ENCODE peak calls at places on chromosomes 4 and X, in seven cellular contexts. One of them, this sample, is unnamed.

GRCh38 chrX:110965409-110965808 is 130.6 kb upstream of the PAK3 start:
- DNase-seq in transverse colon: no peak
- DNase-seq in breast epithelium: no peak
- DNase-seq in HCT116: no peak
- DNase-seq in spleen: no peak
- DNase-seq in HepG2: no peak
- DNase-seq in endothelial cell of umbilical vein: no peak
- DNase-seq in this sample: no peak

GRCh38 chr4:113637363-113637762 is 124.2 kb downstream of the CAMK2D start:
- DNase-seq in transverse colon: no peak
- DNase-seq in breast epithelium: no peak
- DNase-seq in HCT116: no peak
- DNase-seq in spleen: no peak
- DNase-seq in HepG2: no peak
- DNase-seq in endothelial cell of umbilical vein: no peak
- DNase-seq in this sample: no peak

GRCh38 chr4:85780664-85781063 is 305.7 kb downstream of the ARHGAP24 start:
- DNase-seq in transverse colon: no peak
- DNase-seq in breast epithelium: no peak
- DNase-seq in HCT116: no peak
- DNase-seq in spleen: no peak
- DNase-seq in HepG2: no peak
- DNase-seq in endothelial cell of umbilical vein: peak
- DNase-seq in this sample: no peak

GRCh38 chrX:153564047-153564606 is 34.8 kb downstream of the CCNQ start:
- DNase-seq in transverse colon: no peak
- DNase-seq in breast epithelium: no peak
- DNase-seq in HCT116: no peak
- DNase-seq in spleen: no peak
- DNase-seq in HepG2: peak
- DNase-seq in endothelial cell of umbilical vein: no peak
- DNase-seq in this sample: no peak

GRCh38 chr4:92031825-92032224 is 271.9 kb upstream of the GRID2 start:
- DNase-seq in transverse colon: peak
- DNase-seq in breast epithelium: no peak
- DNase-seq in HCT116: no peak
- DNase-seq in spleen: no peak
- DNase-seq in HepG2: no peak
- DNase-seq in endothelial cell of umbilical vein: no peak
- DNase-seq in this sample: no peak

GRCh38 chrX:6667048-6667768 is 132.3 kb upstream of the VCX3A start:
- DNase-seq in transverse colon: no peak
- DNase-seq in breast epithelium: no peak
- DNase-seq in HCT116: no peak
- DNase-seq in spleen: no peak
- DNase-seq in HepG2: no peak
- DNase-seq in endothelial cell of umbilical vein: no peak
- DNase-seq in this sample: no peak

GRCh38 chrX:153592966-153593688 is 5.8 kb downstream of the CCNQ start:
- DNase-seq in transverse colon: no peak
- DNase-seq in breast epithelium: no peak
- DNase-seq in HCT116: no peak
- DNase-seq in spleen: peak
- DNase-seq in HepG2: no peak
- DNase-seq in endothelial cell of umbilical vein: no peak
- DNase-seq in this sample: no peak

GRCh38 chr4:2867758-2868491 is 24.3 kb downstream of the ADD1 start:
- DNase-seq in transverse colon: no peak
- DNase-seq in breast epithelium: no peak
- DNase-seq in HCT116: no peak
- DNase-seq in spleen: no peak
- DNase-seq in HepG2: peak
- DNase-seq in endothelial cell of umbilical vein: peak
- DNase-seq in this sample: no peak

GRCh38 chrX:41029332-41029731 is 55.9 kb upstream of the USP9X start:
- DNase-seq in transverse colon: no peak
- DNase-seq in breast epithelium: no peak
- DNase-seq in HCT116: no peak
- DNase-seq in spleen: no peak
- DNase-seq in HepG2: peak
- DNase-seq in endothelial cell of umbilical vein: no peak
- DNase-seq in this sample: no peak

GRCh38 chr4:41714601-41715000 is 33.9 kb downstream of the PHOX2B start:
- DNase-seq in transverse colon: no peak
- DNase-seq in breast epithelium: no peak
- DNase-seq in HCT116: no peak
- DNase-seq in spleen: no peak
- DNase-seq in HepG2: no peak
- DNase-seq in endothelial cell of umbilical vein: no peak
- DNase-seq in this sample: no peak

GRCh38 chrX:15269120-15269519 is 763 bp downstream of the ASB9 start:
- DNase-seq in transverse colon: no peak
- DNase-seq in breast epithelium: no peak
- DNase-seq in HCT116: no peak
- DNase-seq in spleen: no peak
- DNase-seq in HepG2: peak
- DNase-seq in endothelial cell of umbilical vein: peak
- DNase-seq in this sample: no peak

DNA sequence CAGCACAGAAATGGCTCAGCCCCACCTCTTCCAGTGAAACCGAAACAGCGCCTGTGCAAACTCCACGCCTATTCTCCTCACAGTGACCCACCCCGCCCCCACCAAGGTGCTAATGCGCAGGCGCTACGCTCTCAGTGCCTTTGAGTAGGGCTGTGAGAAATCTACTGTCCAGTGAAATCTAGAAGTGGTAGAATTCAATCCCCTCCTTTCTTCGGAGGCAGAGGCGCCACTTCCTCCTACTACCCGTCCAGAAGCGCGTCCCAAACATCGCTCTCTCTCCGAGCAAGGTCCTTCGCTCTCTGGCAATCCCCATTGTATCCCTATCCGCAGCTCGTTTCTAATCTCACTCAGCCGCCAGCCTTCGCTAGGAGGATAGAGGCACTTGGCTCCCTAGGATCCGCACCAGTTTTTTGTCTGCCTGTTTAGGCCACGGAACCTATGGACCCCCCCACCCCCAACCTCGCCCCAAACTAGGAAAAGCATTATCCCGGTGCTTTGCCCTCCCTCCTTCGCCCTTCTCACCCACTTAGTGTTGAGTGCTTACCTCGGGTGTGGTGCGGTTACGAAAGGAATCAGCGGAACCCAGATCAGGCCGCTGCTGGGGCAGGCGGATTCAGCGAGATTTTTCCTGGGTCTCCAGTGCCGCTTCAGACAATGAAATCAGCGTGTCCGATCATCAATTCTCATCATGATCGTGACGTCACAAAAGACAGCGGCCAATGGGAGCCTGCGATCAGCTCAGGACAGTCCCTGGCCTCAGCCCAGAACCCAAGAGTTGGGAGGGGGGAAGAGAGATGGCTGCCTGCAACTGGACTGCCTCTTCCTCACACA is at the start of gene HDX:
- DNase-seq in transverse colon: peak
- DNase-seq in breast epithelium: peak
- DNase-seq in HCT116: no peak
- DNase-seq in spleen: peak
- DNase-seq in HepG2: peak
- DNase-seq in endothelial cell of umbilical vein: peak
- DNase-seq in this sample: peak
- TF ChIP-seq POLR2AphosphoS5 in transverse colon: peak
- TF ChIP-seq POLR2AphosphoS5 in breast epithelium: no peak
- TF ChIP-seq POLR2AphosphoS5 in HCT116: no peak
- TF ChIP-seq POLR2AphosphoS5 in spleen: no peak
- TF ChIP-seq POLR2AphosphoS5 in HepG2: no peak
- TF ChIP-seq POLR2AphosphoS5 in endothelial cell of umbilical vein: no peak
- TF ChIP-seq POLR2AphosphoS5 in this sample: peak

GRCh38 chr4:152537881-152538280 is 2.0 kb upstream of the FBXW7 start:
- DNase-seq in transverse colon: no peak
- DNase-seq in breast epithelium: no peak
- DNase-seq in HCT116: no peak
- DNase-seq in spleen: no peak
- DNase-seq in HepG2: no peak
- DNase-seq in endothelial cell of umbilical vein: no peak
- DNase-seq in this sample: no peak

GRCh38 chr4:152535903-152536544 is at the start of gene FBXW7:
- DNase-seq in transverse colon: peak
- DNase-seq in breast epithelium: peak
- DNase-seq in HCT116: peak
- DNase-seq in spleen: peak
- DNase-seq in HepG2: peak
- DNase-seq in endothelial cell of umbilical vein: peak
- DNase-seq in this sample: peak

GRCh38 chr4:152535236-152535902 is 523 bp downstream of the FBXW7 start:
- DNase-seq in transverse colon: peak
- DNase-seq in breast epithelium: no peak
- DNase-seq in HCT116: no peak
- DNase-seq in spleen: no peak
- DNase-seq in HepG2: no peak
- DNase-seq in endothelial cell of umbilical vein: no peak
- DNase-seq in this sample: no peak

GRCh38 chr4:152536545-152537182 is 772 bp upstream of the FBXW7 start:
- DNase-seq in transverse colon: peak
- DNase-seq in breast epithelium: no peak
- DNase-seq in HCT116: peak
- DNase-seq in spleen: peak
- DNase-seq in HepG2: peak
- DNase-seq in endothelial cell of umbilical vein: no peak
- DNase-seq in this sample: no peak

GRCh38 chr4:152534541-152535231 is 1.2 kb downstream of the FBXW7 start:
- DNase-seq in transverse colon: peak
- DNase-seq in breast epithelium: no peak
- DNase-seq in HCT116: no peak
- DNase-seq in spleen: peak
- DNase-seq in HepG2: no peak
- DNase-seq in endothelial cell of umbilical vein: peak
- DNase-seq in this sample: no peak
- TF ChIP-seq POLR2A in transverse colon: peak
- TF ChIP-seq POLR2A in breast epithelium: no peak
- TF ChIP-seq POLR2A in HCT116: no peak
- TF ChIP-seq POLR2A in spleen: no peak
- TF ChIP-seq POLR2A in HepG2: no peak
- TF ChIP-seq POLR2A in endothelial cell of umbilical vein: no peak
- TF ChIP-seq POLR2A in this sample: no peak

GRCh38 chr4:121326580-121326979 is 54.2 kb downstream of the QRFPR start:
- DNase-seq in transverse colon: no peak
- DNase-seq in breast epithelium: no peak
- DNase-seq in HCT116: no peak
- DNase-seq in spleen: no peak
- DNase-seq in HepG2: no peak
- DNase-seq in endothelial cell of umbilical vein: no peak
- DNase-seq in this sample: no peak

GRCh38 chr4:121324331-121324730 is 56.5 kb downstream of the QRFPR start:
- DNase-seq in transverse colon: no peak
- DNase-seq in breast epithelium: no peak
- DNase-seq in HCT116: no peak
- DNase-seq in spleen: no peak
- DNase-seq in HepG2: no peak
- DNase-seq in endothelial cell of umbilical vein: no peak
- DNase-seq in this sample: no peak

DNA sequence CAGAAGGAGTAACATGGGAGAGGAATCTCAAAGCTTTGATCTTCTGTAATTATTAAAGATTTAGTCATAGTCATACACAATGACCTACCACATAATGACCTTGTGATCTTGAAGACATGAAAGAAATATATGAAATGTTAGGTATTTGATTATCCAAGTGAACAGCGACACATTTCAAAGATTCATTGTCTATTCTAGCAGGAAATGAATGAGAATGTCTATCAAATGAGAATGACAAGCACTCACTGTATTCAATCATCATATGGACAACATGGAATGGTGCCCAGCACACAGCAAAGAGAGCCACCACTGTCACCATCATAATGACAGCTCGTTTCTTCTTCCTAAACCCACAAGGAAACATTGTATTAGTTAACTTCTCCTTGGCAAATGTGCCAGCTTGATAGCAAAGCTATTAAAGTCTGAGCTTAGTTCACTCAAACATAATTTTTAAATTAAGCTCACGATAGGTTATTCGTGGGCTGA is 50.6 kb downstream of the QRFPR start:
- DNase-seq in transverse colon: no peak
- DNase-seq in breast epithelium: no peak
- DNase-seq in HCT116: no peak
- DNase-seq in spleen: no peak
- DNase-seq in HepG2: no peak
- DNase-seq in endothelial cell of umbilical vein: no peak
- DNase-seq in this sample: no peak
- TF ChIP-seq POLR2AphosphoS5 in transverse colon: no peak
- TF ChIP-seq POLR2AphosphoS5 in breast epithelium: no peak
- TF ChIP-seq POLR2AphosphoS5 in HCT116: no peak
- TF ChIP-seq POLR2AphosphoS5 in spleen: no peak
- TF ChIP-seq POLR2AphosphoS5 in HepG2: no peak
- TF ChIP-seq POLR2AphosphoS5 in endothelial cell of umbilical vein: no peak
- TF ChIP-seq POLR2AphosphoS5 in this sample: no peak

GRCh38 chrX:44873415-44874270 is 655 bp downstream of the KDM6A start:
- DNase-seq in transverse colon: peak
- DNase-seq in breast epithelium: peak
- DNase-seq in HCT116: no peak
- DNase-seq in spleen: peak
- DNase-seq in HepG2: no peak
- DNase-seq in endothelial cell of umbilical vein: peak
- DNase-seq in this sample: no peak
- TF ChIP-seq POLR2A in transverse colon: no peak
- TF ChIP-seq POLR2A in breast epithelium: no peak
- TF ChIP-seq POLR2A in HCT116: no peak
- TF ChIP-seq POLR2A in spleen: no peak
- TF ChIP-seq POLR2A in HepG2: no peak
- TF ChIP-seq POLR2A in endothelial cell of umbilical vein: peak
- TF ChIP-seq POLR2A in this sample: no peak

This sample was measured in GM12891.